ENCODE peak calls at places on chromosomes 12 and 14, in four cellular contexts. One of them, this sample, is unnamed.

GRCh38 chr12:94872671-94873367 is 130.7 kb downstream of the NDUFA12 start:
- DNase-seq in HuH-7.5: no peak
- DNase-seq in substantia nigra: no peak
- DNase-seq in cardiac fibroblast: no peak
- DNase-seq in this sample: no peak

GRCh38 chr12:129215436-129216025 is 362.3 kb downstream of the GLT1D1 start:
- DNase-seq in cardiac fibroblast: no peak
- DNase-seq in substantia nigra: no peak
- DNase-seq in HuH-7.5: no peak
- DNase-seq in this sample: no peak

GRCh38 chr12:112684742-112685141 is 106.8 kb upstream of the RPH3A start:
- DNase-seq in substantia nigra: no peak
- DNase-seq in HuH-7.5: no peak
- DNase-seq in cardiac fibroblast: no peak
- DNase-seq in this sample: no peak

GRCh38 chr14:74065746-74066575 is 18.3 kb downstream of the ALDH6A1 start:
- DNase-seq in substantia nigra: no peak
- DNase-seq in cardiac fibroblast: peak; percentile 40
- DNase-seq in HuH-7.5: no peak
- DNase-seq in this sample: no peak

GRCh38 chr14:35495278-35495677 is 38.7 kb upstream of the INSM2 start:
- DNase-seq in substantia nigra: no peak
- DNase-seq in HuH-7.5: no peak
- DNase-seq in cardiac fibroblast: no peak
- DNase-seq in this sample: no peak

GRCh38 chr14:101126376-101127130 is 223.0 kb upstream of the RTL1 start:
- DNase-seq in cardiac fibroblast: no peak
- DNase-seq in HuH-7.5: no peak
- DNase-seq in substantia nigra: no peak
- DNase-seq in this sample: no peak

GRCh38 chr12:107134558-107134957 is 41.2 kb upstream of the CRY1 start:
- DNase-seq in cardiac fibroblast: no peak
- DNase-seq in substantia nigra: no peak
- DNase-seq in HuH-7.5: peak; percentile 10
- DNase-seq in this sample: no peak

GRCh38 chr12:124758266-124759200 is 105.1 kb downstream of the SCARB1 start:
- DNase-seq in HuH-7.5: no peak
- DNase-seq in cardiac fibroblast: no peak
- DNase-seq in substantia nigra: no peak
- DNase-seq in this sample: no peak

GRCh38 chr12:120972870-120973543 is 5.3 kb upstream of the HNF1A start:
- DNase-seq in cardiac fibroblast: no peak
- DNase-seq in HuH-7.5: no peak
- DNase-seq in substantia nigra: no peak
- DNase-seq in this sample: no peak

GRCh38 chr14:104547998-104548700 is 31.4 kb upstream of the C14orf180 start:
- DNase-seq in substantia nigra: no peak
- DNase-seq in HuH-7.5: no peak
- DNase-seq in cardiac fibroblast: no peak
- DNase-seq in this sample: no peak

GRCh38 chr14:104276435-104276834 is 138.0 kb downstream of the KIF26A start:
- DNase-seq in substantia nigra: no peak
- DNase-seq in cardiac fibroblast: no peak
- DNase-seq in HuH-7.5: no peak
- DNase-seq in this sample: no peak

GRCh38 chr12:53659609-53660008 is 16.3 kb downstream of the ATP5MC2 start:
- DNase-seq in substantia nigra: no peak
- DNase-seq in cardiac fibroblast: peak; percentile 81
- DNase-seq in HuH-7.5: no peak
- DNase-seq in this sample: no peak

GRCh38 chr12:117098361-117099217 is 627 bp downstream of the TESC start:
- DNase-seq in HuH-7.5: peak; percentile 37
- DNase-seq in substantia nigra: no peak
- DNase-seq in cardiac fibroblast: no peak
- DNase-seq in this sample: peak; percentile 25

GRCh38 chr12:132781938-132782337 is 20.3 kb upstream of the ANKLE2 start:
- DNase-seq in substantia nigra: no peak
- DNase-seq in cardiac fibroblast: no peak
- DNase-seq in HuH-7.5: no peak
- DNase-seq in this sample: no peak

GRCh38 chr12:130863298-130863697 is 8.6 kb upstream of the RAN start:
- DNase-seq in cardiac fibroblast: no peak
- DNase-seq in substantia nigra: no peak
- DNase-seq in HuH-7.5: no peak
- DNase-seq in this sample: no peak

GRCh38 chr12:110371408-110372055 is 32.0 kb downstream of the ANAPC7 start:
- DNase-seq in substantia nigra: no peak
- DNase-seq in HuH-7.5: no peak
- DNase-seq in cardiac fibroblast: no peak
- DNase-seq in this sample: no peak

GRCh38 chr12:79935624-79936040 is 735 bp upstream of the PPP1R12A start:
- DNase-seq in substantia nigra: no peak
- DNase-seq in cardiac fibroblast: peak; percentile 37
- DNase-seq in HuH-7.5: no peak
- DNase-seq in this sample: no peak

GRCh38 chr12:4322789-4323188 is 1.8 kb downstream of the TIGAR start:
- DNase-seq in HuH-7.5: no peak
- DNase-seq in substantia nigra: no peak
- DNase-seq in cardiac fibroblast: no peak
- DNase-seq in this sample: no peak

GRCh38 chr12:55717397-55718007 is 1.7 kb downstream of the BLOC1S1 start:
- DNase-seq in substantia nigra: no peak
- DNase-seq in cardiac fibroblast: no peak
- DNase-seq in HuH-7.5: no peak
- DNase-seq in this sample: no peak

GRCh38 chr12:119695034-119695433 is 27.1 kb downstream of the PRKAB1 start:
- DNase-seq in substantia nigra: no peak
- DNase-seq in cardiac fibroblast: peak; percentile 21
- DNase-seq in HuH-7.5: peak; percentile 25
- DNase-seq in this sample: no peak

GRCh38 chr12:47742253-47742825 is 16.3 kb downstream of the RAPGEF3 start:
- DNase-seq in cardiac fibroblast: peak; percentile 39
- DNase-seq in substantia nigra: peak; percentile 37
- DNase-seq in HuH-7.5: peak; percentile 67
- DNase-seq in this sample: peak; percentile 62

GRCh38 chr12:83128529-83128928 is 441.8 kb downstream of the TMTC2 start:
- DNase-seq in HuH-7.5: no peak
- DNase-seq in substantia nigra: no peak
- DNase-seq in cardiac fibroblast: peak; percentile 49
- DNase-seq in this sample: no peak

GRCh38 chr12:3018284-3019004 is 58.7 kb upstream of the TSPAN9 start:
- DNase-seq in cardiac fibroblast: no peak
- DNase-seq in HuH-7.5: no peak
- DNase-seq in substantia nigra: no peak
- DNase-seq in this sample: no peak

GRCh38 chr12:122085006-122085405 is 6.5 kb downstream of the MLXIP start:
- DNase-seq in HuH-7.5: no peak
- DNase-seq in cardiac fibroblast: no peak
- DNase-seq in substantia nigra: no peak
- DNase-seq in this sample: no peak

GRCh38 chr14:93712838-93713724 is 75.2 kb downstream of the PRIMA1 start:
- DNase-seq in cardiac fibroblast: no peak
- DNase-seq in HuH-7.5: no peak
- DNase-seq in substantia nigra: no peak
- DNase-seq in this sample: no peak

GRCh38 chr12:26499979-26500640 is 304.7 kb downstream of the SSPN start:
- DNase-seq in cardiac fibroblast: peak; percentile 24
- DNase-seq in HuH-7.5: no peak
- DNase-seq in substantia nigra: no peak
- DNase-seq in this sample: no peak

GRCh38 chr12:107634530-107634929 is 51.1 kb upstream of the PWP1 start:
- DNase-seq in substantia nigra: no peak
- DNase-seq in cardiac fibroblast: no peak
- DNase-seq in HuH-7.5: no peak
- DNase-seq in this sample: no peak

GRCh38 chr14:103696466-103697071 is 18.7 kb downstream of the XRCC3 start:
- DNase-seq in cardiac fibroblast: peak; percentile 51
- DNase-seq in substantia nigra: no peak
- DNase-seq in HuH-7.5: no peak
- DNase-seq in this sample: no peak

GRCh38 chr12:110762891-110763290 is 20.2 kb upstream of the PPP1CC start:
- DNase-seq in substantia nigra: no peak
- DNase-seq in cardiac fibroblast: no peak
- DNase-seq in HuH-7.5: no peak
- DNase-seq in this sample: no peak

GRCh38 chr12:120783197-120783596 is 57.6 kb downstream of the ACADS start:
- DNase-seq in cardiac fibroblast: peak; percentile 43
- DNase-seq in substantia nigra: no peak
- DNase-seq in HuH-7.5: no peak
- DNase-seq in this sample: no peak

GRCh38 chr14:96184737-96185136 is 19.9 kb upstream of the BDKRB2 start:
- DNase-seq in HuH-7.5: no peak
- DNase-seq in substantia nigra: no peak
- DNase-seq in cardiac fibroblast: peak; percentile 39
- DNase-seq in this sample: no peak

GRCh38 chr14:90630407-90630806 is 185.8 kb downstream of the TTC7B start:
- DNase-seq in HuH-7.5: no peak
- DNase-seq in cardiac fibroblast: no peak
- DNase-seq in substantia nigra: no peak
- DNase-seq in this sample: no peak

GRCh38 chr12:94427520-94428381 is 31.9 kb downstream of the CEP83 start:
- DNase-seq in cardiac fibroblast: peak; percentile 92
- DNase-seq in HuH-7.5: no peak
- DNase-seq in substantia nigra: no peak
- DNase-seq in this sample: no peak

GRCh38 chr14:33127531-33127930 is 188.9 kb downstream of the NPAS3 start:
- DNase-seq in HuH-7.5: no peak
- DNase-seq in cardiac fibroblast: peak; percentile 3
- DNase-seq in substantia nigra: no peak
- DNase-seq in this sample: no peak

GRCh38 chr14:58832010-58832409 is 194.2 kb downstream of the DACT1 start:
- DNase-seq in substantia nigra: no peak
- DNase-seq in cardiac fibroblast: no peak
- DNase-seq in HuH-7.5: no peak
- DNase-seq in this sample: no peak

GRCh38 chr14:79629891-79630560 is 581.3 kb downstream of the DIO2 start:
- DNase-seq in substantia nigra: no peak
- DNase-seq in cardiac fibroblast: peak; percentile 3
- DNase-seq in HuH-7.5: no peak
- DNase-seq in this sample: no peak

GRCh38 chr14:55333785-55334485 is 62.7 kb downstream of the FBXO34 start:
- DNase-seq in HuH-7.5: no peak
- DNase-seq in substantia nigra: no peak
- DNase-seq in cardiac fibroblast: no peak
- DNase-seq in this sample: no peak

GRCh38 chr14:105450123-105450505 is 24.5 kb upstream of the CRIP2 start:
- DNase-seq in cardiac fibroblast: no peak
- DNase-seq in HuH-7.5: no peak
- DNase-seq in substantia nigra: no peak
- DNase-seq in this sample: no peak

GRCh38 chr12:85872497-85873091 is 1.5 kb upstream of the NTS start:
- DNase-seq in HuH-7.5: no peak
- DNase-seq in cardiac fibroblast: peak; percentile 77
- DNase-seq in substantia nigra: no peak
- DNase-seq in this sample: no peak